ENCODE peak calls at places on chromosomes 2 and 18, in four cellular contexts. One of them, this sample, is unnamed.

GRCh38 chr2:5368263-5368662 is 323.9 kb upstream of the SOX11 start:
- DNase-seq in AG09319: no peak
- DNase-seq in stomach: no peak
- DNase-seq in AG04449: no peak
- DNase-seq in this sample: no peak

GRCh38 chr18:73669299-73669698 is 478.3 kb downstream of the FBXO15 start:
- DNase-seq in stomach: no peak
- DNase-seq in AG04449: peak; percentile 44
- DNase-seq in AG09319: peak; percentile 61
- DNase-seq in this sample: no peak

GRCh38 chr2:220188031-220188430 is 560.6 kb downstream of the SLC4A3 start:
- DNase-seq in AG09319: no peak
- DNase-seq in AG04449: no peak
- DNase-seq in stomach: no peak
- DNase-seq in this sample: no peak

GRCh38 chr18:79915161-79916127 is 36.0 kb downstream of the SLC66A2 start:
- DNase-seq in stomach: peak; percentile 18
- DNase-seq in AG04449: no peak
- DNase-seq in AG09319: no peak
- DNase-seq in this sample: peak; percentile 55

GRCh38 chr2:180474716-180475115 is 467.6 kb upstream of the CWC22 start:
- DNase-seq in stomach: no peak
- DNase-seq in AG04449: no peak
- DNase-seq in AG09319: no peak
- DNase-seq in this sample: no peak

GRCh38 chr2:213279961-213280360 is 4.3 kb upstream of the SPAG16 start:
- DNase-seq in AG09319: peak; percentile 38
- DNase-seq in AG04449: no peak
- DNase-seq in stomach: no peak
- DNase-seq in this sample: no peak

GRCh38 chr2:71071681-71072398 is 3.4 kb downstream of the NAGK start:
- DNase-seq in AG04449: no peak
- DNase-seq in stomach: no peak
- DNase-seq in AG09319: no peak
- DNase-seq in this sample: no peak

GRCh38 chr2:99496021-99496420 is 6.2 kb upstream of the REV1 start:
- DNase-seq in AG09319: no peak
- DNase-seq in AG04449: no peak
- DNase-seq in stomach: no peak
- DNase-seq in this sample: no peak

GRCh38 chr2:18412980-18413793 is 147.3 kb downstream of the RDH14 start:
- DNase-seq in stomach: no peak
- DNase-seq in AG04449: no peak
- DNase-seq in AG09319: no peak
- DNase-seq in this sample: no peak

GRCh38 chr2:239828192-239828972 is 196.8 kb downstream of the NDUFA10 start:
- DNase-seq in AG09319: no peak
- DNase-seq in AG04449: no peak
- DNase-seq in stomach: peak; percentile 13
- DNase-seq in this sample: peak; percentile 25

GRCh38 chr2:216388046-216388884 is 16.0 kb upstream of the MARCHF4 start:
- DNase-seq in AG04449: no peak
- DNase-seq in AG09319: no peak
- DNase-seq in stomach: no peak
- DNase-seq in this sample: no peak

GRCh38 chr2:10564876-10565425 is 116.8 kb upstream of the ODC1 start:
- DNase-seq in AG04449: no peak
- DNase-seq in stomach: no peak
- DNase-seq in AG09319: no peak
- DNase-seq in this sample: no peak

GRCh38 chr18:23317975-23318675 is 135.0 kb upstream of the RIOK3 start:
- DNase-seq in stomach: no peak
- DNase-seq in AG09319: no peak
- DNase-seq in AG04449: no peak
- DNase-seq in this sample: no peak

GRCh38 chr2:54206596-54206995 is 49.4 kb downstream of the TSPYL6 start:
- DNase-seq in stomach: no peak
- DNase-seq in AG04449: no peak
- DNase-seq in AG09319: no peak
- DNase-seq in this sample: no peak

GRCh38 chr18:73458186-73458964 is 590.6 kb upstream of the NETO1 start:
- DNase-seq in AG09319: no peak
- DNase-seq in AG04449: no peak
- DNase-seq in stomach: no peak
- DNase-seq in this sample: no peak

GRCh38 chr2:109217362-109218086 is 88.5 kb downstream of the SH3RF3 start:
- DNase-seq in AG09319: peak; percentile 91
- DNase-seq in AG04449: peak; percentile 80
- DNase-seq in stomach: no peak
- DNase-seq in this sample: peak; percentile 51

GRCh38 chr2:8488001-8488738 is 193.7 kb upstream of the ID2 start:
- DNase-seq in AG09319: no peak
- DNase-seq in AG04449: no peak
- DNase-seq in stomach: no peak
- DNase-seq in this sample: no peak

GRCh38 chr2:213818436-213818835 is 534.2 kb downstream of the SPAG16 start:
- DNase-seq in AG09319: peak; percentile 29
- DNase-seq in stomach: no peak
- DNase-seq in AG04449: peak; percentile 12
- DNase-seq in this sample: no peak

GRCh38 chr18:3281456-3282400 is 19.8 kb downstream of the MYL12B start:
- DNase-seq in stomach: no peak
- DNase-seq in AG09319: peak; percentile 49
- DNase-seq in AG04449: no peak
- DNase-seq in this sample: no peak

GRCh38 chr2:117718048-117718447 is 96.4 kb upstream of the DDX18 start:
- DNase-seq in stomach: no peak
- DNase-seq in AG04449: no peak
- DNase-seq in AG09319: no peak
- DNase-seq in this sample: no peak

GRCh38 chr2:73888388-73888787 is 4.4 kb upstream of the ACTG2 start:
- DNase-seq in AG09319: no peak
- DNase-seq in stomach: no peak
- DNase-seq in AG04449: no peak
- DNase-seq in this sample: no peak

GRCh38 chr18:42360716-42361115 is 405.7 kb downstream of the PIK3C3 start:
- DNase-seq in stomach: no peak
- DNase-seq in AG04449: no peak
- DNase-seq in AG09319: no peak
- DNase-seq in this sample: no peak

GRCh38 chr2:12177052-12177994 is 430.9 kb downstream of the LPIN1 start:
- DNase-seq in AG09319: peak; percentile 11
- DNase-seq in AG04449: no peak
- DNase-seq in stomach: peak; percentile 29
- DNase-seq in this sample: no peak

GRCh38 chr2:160411167-160411566 is 82.4 kb downstream of the RBMS1 start:
- DNase-seq in stomach: no peak
- DNase-seq in AG04449: no peak
- DNase-seq in AG09319: no peak
- DNase-seq in this sample: no peak

GRCh38 chr2:238352361-238352760 is 32.0 kb downstream of the TRAF3IP1 start:
- DNase-seq in stomach: no peak
- DNase-seq in AG09319: no peak
- DNase-seq in AG04449: no peak
- DNase-seq in this sample: no peak

GRCh38 chr2:3278521-3279218 is 98.9 kb downstream of the EIPR1 start:
- DNase-seq in stomach: peak; percentile 13
- DNase-seq in AG09319: no peak
- DNase-seq in AG04449: no peak
- DNase-seq in this sample: no peak

GRCh38 chr2:222423632-222424280 is 587 bp upstream of the SGPP2 start:
- DNase-seq in AG09319: no peak
- DNase-seq in AG04449: no peak
- DNase-seq in stomach: no peak
- DNase-seq in this sample: peak; percentile 72

DNA sequence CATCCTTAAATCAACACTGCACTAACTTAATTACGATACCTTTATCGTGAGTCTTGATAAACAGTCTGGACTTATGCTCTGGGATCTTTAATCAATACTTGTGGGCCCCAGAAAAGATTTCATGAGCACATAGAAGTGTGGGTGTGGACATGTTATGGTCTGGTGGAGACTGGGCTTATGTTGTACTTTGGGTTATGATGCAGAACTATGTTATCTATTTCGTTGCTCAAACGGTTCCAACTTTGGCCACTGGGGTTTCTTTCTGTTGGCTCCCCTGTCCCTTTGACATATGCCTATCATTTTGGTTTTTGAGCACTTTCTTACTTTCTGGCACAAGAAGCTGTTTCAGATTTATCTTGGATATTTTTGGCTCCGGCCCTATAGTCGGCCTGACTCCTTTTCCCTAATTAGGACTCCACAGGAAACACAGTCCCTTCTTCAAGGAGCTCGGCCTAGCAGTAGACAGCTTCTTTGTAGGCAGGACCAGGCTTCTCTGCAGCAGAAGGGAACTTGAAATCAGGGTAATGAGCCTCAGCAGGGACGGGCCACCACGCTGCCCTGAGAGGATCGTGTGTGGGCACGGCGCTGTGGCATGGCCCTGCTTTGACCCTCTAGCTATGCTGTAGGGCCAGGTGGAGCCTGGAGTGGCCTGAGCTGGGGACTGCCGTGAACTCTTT is 54.6 kb upstream of the TXNDC2 start:
- DNase-seq in AG09319: no peak
- DNase-seq in AG04449: no peak
- DNase-seq in stomach: no peak
- DNase-seq in this sample: no peak
- TF ChIP-seq CTCF in AG09319: peak; percentile 10
- TF ChIP-seq CTCF in AG04449: no peak
- TF ChIP-seq CTCF in stomach: no peak
- TF ChIP-seq CTCF in this sample: no peak

DNA sequence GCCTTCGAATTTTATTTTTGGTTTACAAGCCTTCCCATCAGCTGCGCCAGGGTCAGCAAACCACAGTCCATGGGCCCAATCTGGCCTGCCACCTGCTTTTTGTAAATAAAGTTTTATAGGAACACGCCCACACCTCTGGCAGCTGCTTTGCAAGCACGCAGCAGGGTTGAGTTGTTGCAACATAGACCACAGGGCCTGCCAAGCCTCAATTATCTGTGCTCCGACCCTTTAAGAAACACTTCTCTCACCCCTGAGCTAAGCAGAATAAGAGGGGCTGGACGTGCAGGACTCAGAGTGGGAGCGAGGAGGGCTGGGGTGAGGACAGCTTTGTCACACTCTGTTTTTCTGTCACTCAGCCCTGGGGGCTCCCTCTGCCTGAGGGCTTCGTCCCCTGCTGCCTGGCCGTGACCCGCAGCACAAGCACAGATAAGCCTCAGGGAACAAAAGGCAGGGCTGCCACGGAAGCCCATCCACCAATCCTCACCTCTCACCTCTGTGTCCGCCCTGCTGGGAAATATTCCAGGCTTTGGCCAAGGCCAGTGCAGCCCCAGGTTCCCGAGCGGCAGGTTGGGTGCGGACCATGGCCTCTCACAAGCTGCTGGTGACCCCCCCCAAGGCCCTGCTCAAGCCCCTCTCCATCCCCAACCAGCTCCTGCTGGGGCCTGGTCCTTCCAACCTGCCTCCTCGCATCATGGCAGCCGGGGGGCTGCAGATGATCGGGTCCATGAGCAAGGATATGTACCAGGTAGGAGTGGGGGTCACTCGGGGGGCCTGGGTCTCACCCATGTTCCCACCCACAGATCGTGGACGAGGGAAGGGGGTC is at the start of gene AGXT:
- DNase-seq in AG04449: no peak
- DNase-seq in AG09319: no peak
- DNase-seq in stomach: no peak
- DNase-seq in this sample: no peak
- TF ChIP-seq CTCF in AG04449: no peak
- TF ChIP-seq CTCF in AG09319: no peak
- TF ChIP-seq CTCF in stomach: no peak
- TF ChIP-seq CTCF in this sample: no peak

GRCh38 chr2:78993518-78994148 is 31.9 kb upstream of the REG3G start:
- DNase-seq in AG09319: no peak
- DNase-seq in stomach: no peak
- DNase-seq in AG04449: no peak
- DNase-seq in this sample: no peak

GRCh38 chr2:78994789-78995188 is 30.7 kb upstream of the REG3G start:
- DNase-seq in AG04449: no peak
- DNase-seq in AG09319: no peak
- DNase-seq in stomach: no peak
- DNase-seq in this sample: no peak

GRCh38 chr2:78992451-78992806 is 33.1 kb upstream of the REG3G start:
- DNase-seq in stomach: no peak
- DNase-seq in AG04449: no peak
- DNase-seq in AG09319: no peak
- DNase-seq in this sample: no peak

DNA sequence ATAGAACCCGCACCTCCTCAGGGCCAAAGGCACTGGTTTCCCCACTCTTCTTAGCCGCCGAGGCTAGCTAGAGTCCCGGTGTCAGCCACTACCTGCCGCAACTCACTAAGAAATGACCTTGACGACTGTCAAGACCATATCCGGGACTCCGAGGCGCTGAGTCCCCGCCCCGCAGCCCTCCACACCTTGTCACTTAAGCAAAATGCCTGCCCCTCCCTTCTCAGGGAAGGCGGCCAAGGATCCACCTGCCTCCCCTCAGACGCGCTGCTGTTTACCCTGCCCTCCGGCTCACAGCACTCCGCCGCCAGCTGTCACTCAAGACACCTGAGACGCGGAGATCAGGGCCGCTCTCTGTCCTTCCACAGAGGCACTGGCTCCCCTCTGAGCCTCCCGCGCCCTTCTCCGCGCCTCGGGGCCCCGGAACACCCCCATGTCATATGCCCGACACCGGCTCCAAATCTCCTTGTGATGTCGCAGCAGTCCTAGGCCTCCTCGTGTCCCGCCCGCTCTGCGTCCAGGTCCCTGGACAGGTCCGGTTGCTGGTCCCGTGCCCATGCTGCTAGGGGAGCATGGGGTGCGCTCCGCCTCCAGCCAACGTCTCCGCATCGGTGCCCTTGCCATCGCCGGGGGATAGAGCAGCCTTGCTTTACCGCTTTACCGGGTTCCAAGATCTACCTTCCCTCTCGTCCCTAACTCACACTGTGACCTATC is 32.5 kb upstream of the REG3G start:
- DNase-seq in AG09319: no peak
- DNase-seq in stomach: peak; percentile 27
- DNase-seq in AG04449: no peak
- DNase-seq in this sample: no peak
- TF ChIP-seq CTCF in AG09319: no peak
- TF ChIP-seq CTCF in stomach: no peak
- TF ChIP-seq CTCF in AG04449: no peak
- TF ChIP-seq CTCF in this sample: no peak

DNA sequence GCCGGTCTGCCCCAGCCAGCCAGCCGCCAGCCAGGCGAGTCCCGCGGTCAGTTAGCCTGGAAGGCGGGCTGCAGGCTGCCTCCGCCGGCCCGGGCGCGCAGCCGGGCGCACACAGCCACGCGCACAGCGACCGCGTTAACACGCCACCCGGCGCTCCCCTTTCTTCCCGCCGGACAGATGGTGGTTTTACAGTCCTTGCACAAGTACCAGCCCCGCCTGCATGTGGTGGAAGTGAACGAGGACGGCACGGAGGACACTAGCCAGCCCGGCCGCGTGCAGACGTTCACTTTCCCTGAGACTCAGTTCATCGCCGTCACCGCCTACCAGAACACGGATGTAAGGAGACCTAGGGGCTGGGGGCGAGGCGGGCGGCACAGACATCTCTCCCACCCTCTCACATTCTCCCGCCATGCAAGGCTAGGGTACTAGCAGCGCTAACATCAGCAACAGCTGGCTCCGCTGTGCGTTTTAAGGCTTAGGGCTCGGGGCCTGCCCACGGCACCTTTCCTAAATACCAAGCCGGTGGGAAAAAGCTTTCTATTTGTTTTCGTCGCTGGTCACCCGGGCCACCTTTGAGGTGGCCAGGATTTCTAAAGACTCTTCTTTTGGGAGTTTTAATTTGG is 2.7 kb downstream of the TBR1 start:
- DNase-seq in AG09319: no peak
- DNase-seq in stomach: no peak
- DNase-seq in AG04449: no peak
- DNase-seq in this sample: no peak
- TF ChIP-seq CTCF in AG09319: no peak
- TF ChIP-seq CTCF in stomach: no peak
- TF ChIP-seq CTCF in AG04449: no peak
- TF ChIP-seq CTCF in this sample: no peak